ENCODE peak calls at places on chromosome 17, in five cellular contexts. S is psoas muscle, R is GM23338, T is fibroblast of lung, E is IMR-90. N is an unnamed sample. For H3K4me1, the result is how much of the 10 kb centered on the place peaks cover.

GRCh38 chr17:64147110-64148016 is 17.4 kb upstream of the ERN1 start:
- DNase-seq in S (no peak), R (peak), T (peak), E (no peak), N (peak)

GRCh38 chr17:79813826-79814623 is 17.1 kb upstream of the CBX8 start:
- DNase-seq in S (no peak), R (peak), T (no peak), E (no peak), N (no peak)

GRCh38 chr17:79242873-79243602 is 168.4 kb downstream of the ENGASE start:
- DNase-seq in S (no peak), R (no peak), T (no peak), E (no peak), N (no peak)

GRCh38 chr17:35765731-35766488 is 5.2 kb downstream of the C17orf50 start:
- DNase-seq in S (no peak), R (no peak), T (no peak), E (no peak), N (no peak)

GRCh38 chr17:79842656-79843474 is 3.6 kb upstream of the CBX4 start:
- DNase-seq in S (no peak), R (peak), T (no peak), E (no peak), N (peak)

GRCh38 chr17:80892900-80893603 is 98.6 kb upstream of the CHMP6 start:
- DNase-seq in S (peak), R (no peak), T (peak), E (peak), N (no peak)

GRCh38 chr17:28711723-28712036 is at the start of gene PROCA1:
- DNase-seq in S (no peak), R (peak), T (no peak), E (no peak), N (no peak)

GRCh38 chr17:77887464-77888241 is 70.8 kb upstream of the TNRC6C start:
- DNase-seq in S (peak), R (peak), T (peak), E (peak), N (peak)

GRCh38 chr17:57138030-57138911 is 53.2 kb downstream of the AKAP1 start:
- DNase-seq in S (no peak), R (no peak), T (no peak), E (no peak), N (no peak)

GRCh38 chr17:66691644-66692500 is 143.0 kb upstream of the CACNG5 start:
- DNase-seq in S (no peak), R (no peak), T (no peak), E (peak), N (no peak)

GRCh38 chr17:35048685-35049379 is 14.7 kb downstream of the RFFL start:
- DNase-seq in S (no peak), R (no peak), T (no peak), E (no peak), N (no peak)

GRCh38 chr17:58245428-58246103 is 7.2 kb downstream of the LPO start:
- DNase-seq in S (no peak), R (no peak), T (no peak), E (peak), N (no peak)

GRCh38 chr17:62592305-62593099 is 35.0 kb upstream of the MRC2 start:
- DNase-seq in S (no peak), R (no peak), T (peak), E (peak), N (peak)

GRCh38 chr17:49946964-49947584 is 21.9 kb upstream of the DLX4 start:
- DNase-seq in S (no peak), R (no peak), T (no peak), E (no peak), N (no peak)

GRCh38 chr17:31413871-31414589 is 22.6 kb downstream of the RAB11FIP4 start:
- DNase-seq in S (no peak), R (no peak), T (peak), E (peak), N (no peak)

GRCh38 chr17:32803544-32803943 is 73.4 kb downstream of the MYO1D start:
- DNase-seq in S (no peak), R (no peak), T (no peak), E (no peak), N (peak)

GRCh38 chr17:77730376-77730775 is 228.1 kb upstream of the TNRC6C start:
- DNase-seq in S (no peak), R (no peak), T (no peak), E (no peak), N (no peak)

GRCh38 chr17:48626470-48627241 is 498 bp upstream of the HOXB9 start:
- DNase-seq in S (no peak), R (peak), T (peak), E (peak), N (peak)

GRCh38 chr17:39665642-39666221 is 583 bp downstream of the TCAP start:
- DNase-seq in S (peak), R (no peak), T (no peak), E (no peak), N (no peak)
- TF ChIP-seq CTCF in S (peak), R (no peak), T (no peak), E (no peak), N (no peak)

GRCh38 chr17:42660692-42661345 is 1.7 kb downstream of the TUBG2 start:
- DNase-seq in S (no peak), R (no peak), T (peak), E (peak), N (peak)
- H3K4me3 ChIP-seq in S (no peak), R (peak), T (peak), E (no peak), N (no peak)

DNA sequence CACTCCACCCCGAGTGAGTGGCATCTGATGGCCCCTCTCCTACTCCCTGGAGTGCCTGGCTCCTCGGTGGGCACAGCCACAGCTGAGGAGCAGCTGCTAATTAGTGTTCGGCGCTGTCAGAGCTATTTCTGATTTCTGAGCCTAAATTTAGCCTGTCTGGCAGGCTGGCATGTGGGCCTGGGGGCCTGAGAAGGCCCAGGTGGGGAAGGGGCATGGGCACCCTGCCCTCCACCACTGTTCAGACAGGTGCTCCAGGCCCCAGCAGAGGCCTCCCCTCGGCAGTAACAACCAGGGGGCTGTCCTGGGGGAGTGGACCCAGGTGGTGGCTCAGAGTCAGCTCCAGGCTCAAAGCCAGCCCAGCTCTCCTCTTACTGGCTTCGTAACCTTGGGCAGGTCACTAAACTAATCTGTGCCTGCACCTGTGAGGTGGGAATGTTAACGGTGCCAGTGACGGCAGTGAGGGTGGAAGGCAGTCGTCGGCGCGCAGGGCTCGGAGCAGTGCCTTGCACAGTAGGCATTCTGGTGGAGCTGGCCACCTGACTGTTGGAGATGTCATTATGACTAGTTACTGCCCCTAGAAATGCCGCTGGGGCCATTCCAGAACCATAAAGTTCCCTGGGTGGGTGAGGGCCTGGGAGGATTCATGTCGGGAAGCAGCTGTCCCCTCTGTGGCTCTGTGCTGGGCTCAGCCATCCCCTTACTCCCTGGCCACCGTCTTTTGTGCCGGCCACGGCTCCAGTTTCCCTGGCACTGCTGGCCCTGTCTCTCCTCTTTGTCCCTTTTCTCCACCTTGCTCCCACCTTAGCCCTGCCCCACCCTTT is 6.6 kb downstream of the FMNL1 start:
- DNase-seq in S (no peak), R (no peak), T (no peak), E (no peak), N (no peak)
- H3K4me1 ChIP-seq in S (under half), R (under half), T (under half), E (under half), N (under half)

GRCh38 chr17:20009052-20009301 is 182 bp upstream of the SPECC1 start:
- DNase-seq in S (no peak), R (peak), T (no peak), E (no peak), N (no peak)

GRCh38 chr17:20008242-20009051 is 712 bp upstream of the SPECC1 start:
- DNase-seq in S (no peak), R (peak), T (peak), E (no peak), N (no peak)

GRCh38 chr17:20010886-20011402 is 1.8 kb downstream of the SPECC1 start:
- DNase-seq in S (no peak), R (no peak), T (no peak), E (no peak), N (no peak)

GRCh38 chr17:20009302-20010098 is at the start of gene SPECC1:
- DNase-seq in S (peak), R (peak), T (peak), E (peak), N (peak)

DNA sequence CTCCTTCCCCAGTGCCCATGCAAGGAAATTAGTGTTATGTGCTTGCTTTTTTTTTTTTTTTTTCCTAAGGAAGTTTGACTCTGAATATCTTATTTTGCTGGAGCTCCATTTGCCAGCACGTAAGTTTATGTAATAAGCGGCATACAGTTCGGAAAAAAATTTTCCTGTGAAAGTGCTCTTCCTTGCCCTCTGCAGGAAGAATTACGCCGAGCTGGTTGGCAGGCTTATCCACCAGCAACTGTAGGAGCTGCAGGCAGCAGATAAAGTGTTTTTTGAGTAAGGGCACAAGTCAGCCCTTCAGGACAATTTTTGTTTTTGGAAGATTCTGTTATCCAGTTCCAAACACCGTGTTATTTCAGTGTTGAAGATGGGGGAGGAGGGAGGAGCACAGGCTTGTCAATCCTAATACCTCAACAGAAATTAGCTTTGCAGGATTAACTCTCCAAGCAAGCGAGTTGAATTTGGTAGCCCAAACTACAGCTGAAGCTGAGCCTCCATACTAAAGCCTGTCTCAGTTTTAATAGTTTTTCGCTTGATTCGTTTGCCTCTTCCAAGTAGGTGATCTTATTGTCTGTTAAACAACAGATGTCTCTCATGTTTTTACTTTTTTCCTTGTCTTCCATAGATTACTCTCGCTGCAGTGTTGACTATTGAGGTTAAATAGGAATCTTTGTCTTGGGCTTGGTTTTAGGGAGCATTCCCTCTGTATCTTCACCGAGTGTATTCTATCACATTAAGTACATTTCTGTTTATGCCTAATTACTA is 1.1 kb downstream of the SPECC1 start:
- DNase-seq in S (no peak), R (peak), T (peak), E (peak), N (peak)
- TF ChIP-seq CTCF in S (no peak), R (peak), T (peak), E (peak), N (peak)

DNA sequence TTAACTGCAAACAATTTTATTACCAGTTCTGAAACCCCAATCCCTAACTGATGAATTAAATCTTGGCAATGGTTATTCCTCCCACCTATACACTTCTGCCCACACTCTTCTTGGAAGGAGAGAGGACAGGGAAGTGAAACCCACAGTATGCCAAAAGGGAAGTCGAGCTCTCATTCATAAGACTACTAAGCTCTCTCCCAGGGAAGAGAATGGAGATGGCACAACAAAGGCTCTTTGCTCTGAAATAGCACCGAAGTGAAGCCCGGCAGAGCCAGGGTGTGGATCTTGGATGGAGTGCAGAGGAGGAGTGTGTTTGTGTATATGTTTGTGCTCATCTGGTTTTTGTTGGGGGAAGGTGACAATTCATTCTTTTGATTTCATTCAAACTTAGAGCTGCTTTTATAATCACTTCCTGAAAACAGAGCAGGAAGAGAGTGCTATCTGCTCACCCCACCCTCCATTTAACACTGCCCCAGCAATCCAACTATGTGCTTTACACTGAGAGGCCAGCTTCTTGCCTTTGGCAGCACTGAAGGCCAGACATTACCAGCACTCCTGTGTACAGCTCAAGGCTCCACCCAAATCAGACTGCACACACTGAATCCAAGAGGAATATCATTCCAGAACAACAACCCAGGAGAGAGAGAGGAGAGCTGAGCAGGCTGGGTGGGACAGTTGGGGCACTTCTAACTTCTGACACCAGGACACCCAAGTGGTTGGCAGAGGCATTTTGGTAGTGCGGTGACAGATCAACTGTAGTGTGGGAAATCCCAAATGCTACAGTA is 68.8 kb downstream of the HIC1 start:
- DNase-seq in S (no peak), R (no peak), T (peak), E (peak), N (no peak)
- H3K4me3 ChIP-seq in S (peak), R (no peak), T (no peak), E (no peak), N (no peak)

GRCh38 chr17:16910341-16910740 is 61.6 kb downstream of the TNFRSF13B start:
- DNase-seq in S (no peak), R (no peak), T (no peak), E (no peak), N (no peak)
- H3K4me1 ChIP-seq in S (under half), R (under half), T (under half), E (under half), N (under half)

DNA sequence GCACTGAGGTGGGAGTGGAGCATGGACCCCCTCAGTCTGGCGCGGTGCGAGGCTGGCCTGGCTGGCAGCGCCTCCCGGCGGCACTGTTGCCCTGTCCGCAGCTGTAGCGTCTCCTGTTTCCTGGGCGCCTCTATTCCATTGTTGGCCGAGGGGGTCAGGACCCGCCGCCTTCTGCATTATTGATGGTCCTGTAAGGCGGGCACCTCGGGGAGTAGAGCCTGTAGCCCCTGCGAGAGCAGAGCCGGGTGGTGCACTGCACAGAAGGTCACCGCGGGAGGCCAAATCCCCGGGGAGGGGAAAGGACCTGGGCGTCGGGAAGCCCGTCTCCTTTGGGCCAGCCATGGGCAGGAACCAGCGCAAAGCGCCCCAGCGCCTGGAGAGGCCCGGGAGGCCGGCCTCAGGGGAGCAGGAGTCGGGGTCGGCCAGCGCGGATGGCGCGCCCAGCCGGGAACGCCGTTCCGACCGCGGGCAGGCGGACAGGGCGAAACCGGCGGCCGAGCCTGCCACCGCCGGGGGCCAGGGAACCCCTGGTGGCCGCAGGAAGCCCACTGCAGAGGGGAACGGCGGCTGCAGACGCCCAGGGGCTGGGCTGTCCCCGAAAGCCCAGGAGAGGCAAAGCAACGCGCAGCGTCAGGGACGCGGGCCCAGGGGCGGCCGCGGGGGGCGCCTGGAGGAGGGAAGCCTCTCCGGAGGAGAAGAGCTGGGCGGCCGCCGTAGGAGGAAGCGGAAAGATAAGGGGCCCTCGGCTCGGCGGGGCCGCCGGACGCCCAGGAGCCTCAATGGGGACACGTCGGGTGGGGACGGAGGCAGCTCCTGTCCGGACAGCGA is at the start of gene MYO15B:
- DNase-seq in S (peak), R (peak), T (no peak), E (no peak), N (peak)
- TF ChIP-seq CTCF in S (peak), R (peak), T (no peak), E (no peak), N (peak)

DNA sequence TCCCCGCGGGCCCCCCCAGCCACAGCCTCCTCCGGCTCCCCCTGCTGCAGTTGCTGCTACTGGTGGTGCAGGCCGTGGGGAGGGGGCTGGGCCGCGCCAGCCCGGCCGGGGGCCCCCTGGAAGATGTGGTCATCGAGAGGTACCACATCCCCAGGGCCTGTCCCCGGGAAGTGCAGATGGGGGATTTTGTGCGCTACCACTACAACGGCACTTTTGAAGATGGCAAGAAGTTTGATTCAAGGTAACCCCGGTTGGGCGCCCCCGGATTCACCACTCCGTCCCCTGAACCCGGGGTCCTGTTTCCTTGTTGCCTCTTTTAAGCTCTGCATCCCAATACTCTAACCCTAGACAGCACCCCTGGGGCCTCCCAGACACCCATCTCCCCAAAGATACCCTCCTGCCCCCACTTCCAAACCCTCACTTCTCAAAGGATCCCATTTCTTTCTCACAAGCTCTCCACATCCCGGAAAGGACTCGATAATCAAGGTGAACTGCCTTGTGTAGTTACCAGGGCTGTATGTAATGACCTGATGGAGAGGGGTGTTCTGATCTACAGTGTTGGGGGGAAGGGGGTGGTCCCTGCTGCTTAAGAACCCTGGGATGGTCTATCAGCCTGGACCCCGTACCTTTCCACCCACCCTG is 356 bp downstream of the FKBP10 start:
- DNase-seq in S (no peak), R (peak), T (no peak), E (no peak), N (no peak)
- H3K4me3 ChIP-seq in S (peak), R (peak), T (peak), E (peak), N (peak)

N was measured in A673.